ENCODE peak calls at places on chromosomes 3 and 15, in seven cellular contexts. U is progenitor cell of endocrine pancreas; T is CD4-positive, alpha-beta T cell; C is H1; Q is RWPE1; K is lower lobe of right lung; O is cardiac muscle cell. H is an unnamed sample.

GRCh38 chr15:50907866-50908208 is 646 bp upstream of the AP4E1 start:
- DNase-seq in O (peak), Q (no peak), K (no peak), C (no peak), U (peak), T (no peak), H (peak)

GRCh38 chr15:31554261-31554660 is 227.6 kb downstream of the KLF13 start:
- DNase-seq in K (no peak), Q (peak), T (no peak), C (no peak), U (no peak), O (no peak), H (no peak)

GRCh38 chr15:58546635-58547627 is 115.1 kb downstream of the LIPC start:
- DNase-seq in O (peak), T (no peak), C (no peak), U (no peak), Q (peak), K (no peak), H (no peak)

GRCh38 chr15:33022629-33023028 is 171.9 kb downstream of the FMN1 start:
- DNase-seq in C (no peak), U (no peak), Q (peak), O (peak), K (peak), T (no peak), H (no peak)

GRCh38 chr15:60554494-60554893 is 75.6 kb upstream of the ICE2 start:
- DNase-seq in T (no peak), C (no peak), U (no peak), K (no peak), O (no peak), Q (no peak), H (no peak)

GRCh38 chr3:64067510-64068346 is 44.4 kb upstream of the PSMD6 start:
- DNase-seq in Q (no peak), T (no peak), U (no peak), O (no peak), C (no peak), K (no peak), H (no peak)

GRCh38 chr3:182484184-182484583 is 309.1 kb upstream of the ATP11B start:
- DNase-seq in O (peak), Q (no peak), C (no peak), T (no peak), K (no peak), U (no peak), H (no peak)

GRCh38 chr3:123960791-123961507 is at the start of gene CCDC14:
- DNase-seq in O (peak), U (peak), C (peak), T (peak), K (peak), Q (peak), H (peak)

GRCh38 chr3:188432826-188433525 is 279.0 kb downstream of the LPP start:
- DNase-seq in C (no peak), O (no peak), K (no peak), T (no peak), U (no peak), Q (no peak), H (no peak)

GRCh38 chr3:49867871-49868321 is 1.8 kb downstream of the CAMKV start:
- DNase-seq in K (no peak), Q (no peak), O (peak), C (no peak), U (peak), T (no peak), H (no peak)

GRCh38 chr15:31328999-31329639 is 2.5 kb downstream of the KLF13 start:
- DNase-seq in C (no peak), Q (peak), U (no peak), K (peak), T (peak), O (no peak), H (no peak)

GRCh38 chr3:50696276-50696675 is 21.5 kb downstream of the DOCK3 start:
- DNase-seq in C (no peak), K (no peak), T (no peak), U (no peak), O (no peak), Q (no peak), H (no peak)

GRCh38 chr15:32870240-32871033 is 152.6 kb downstream of the GREM1 start:
- DNase-seq in U (no peak), C (no peak), K (no peak), Q (peak), T (no peak), O (no peak), H (no peak)

GRCh38 chr15:82653483-82653882 is 6.3 kb upstream of the CPEB1 start:
- DNase-seq in C (no peak), Q (no peak), O (no peak), T (no peak), K (no peak), U (no peak), H (no peak)

GRCh38 chr3:195823998-195824397 is 12.3 kb upstream of the MUC4 start:
- DNase-seq in U (no peak), K (peak), O (no peak), T (no peak), Q (peak), C (no peak), H (no peak)

GRCh38 chr3:8793242-8793641 is 23.8 kb upstream of the OXTR start:
- DNase-seq in T (no peak), Q (peak), C (no peak), U (no peak), K (no peak), O (no peak), H (no peak)

GRCh38 chr3:133113526-133113925 is 75.3 kb downstream of the TMEM108 start:
- DNase-seq in O (no peak), C (no peak), U (no peak), K (no peak), T (no peak), Q (no peak), H (no peak)

GRCh38 chr3:187064210-187065115 is 74.8 kb downstream of the RPL39L start:
- DNase-seq in U (no peak), Q (peak), O (no peak), C (no peak), K (no peak), T (no peak), H (no peak)

GRCh38 chr15:90036343-90036742 is 35.2 kb downstream of the ZNF710 start:
- DNase-seq in T (no peak), C (no peak), O (no peak), K (no peak), U (no peak), Q (no peak), H (no peak)

GRCh38 chr15:91974321-91974720 is 120.8 kb downstream of the SLCO3A1 start:
- DNase-seq in O (no peak), Q (peak), U (no peak), K (no peak), T (no peak), C (no peak), H (no peak)

GRCh38 chr15:66580643-66581042 is 14.8 kb upstream of the LCTL start:
- DNase-seq in Q (no peak), O (no peak), T (no peak), K (no peak), U (no peak), C (no peak), H (no peak)

GRCh38 chr3:195003006-195003892 is 267.7 kb downstream of the XXYLT1 start:
- DNase-seq in C (no peak), Q (no peak), K (peak), O (no peak), U (no peak), T (no peak), H (no peak)

GRCh38 chr3:11739712-11740111 is 96.0 kb upstream of the VGLL4 start:
- DNase-seq in K (no peak), O (no peak), T (no peak), Q (no peak), U (no peak), C (no peak), H (no peak)

GRCh38 chr3:23873941-23874340 is 42.8 kb downstream of the NKIRAS1 start:
- DNase-seq in T (no peak), O (no peak), K (no peak), Q (no peak), C (no peak), U (no peak), H (no peak)

DNA sequence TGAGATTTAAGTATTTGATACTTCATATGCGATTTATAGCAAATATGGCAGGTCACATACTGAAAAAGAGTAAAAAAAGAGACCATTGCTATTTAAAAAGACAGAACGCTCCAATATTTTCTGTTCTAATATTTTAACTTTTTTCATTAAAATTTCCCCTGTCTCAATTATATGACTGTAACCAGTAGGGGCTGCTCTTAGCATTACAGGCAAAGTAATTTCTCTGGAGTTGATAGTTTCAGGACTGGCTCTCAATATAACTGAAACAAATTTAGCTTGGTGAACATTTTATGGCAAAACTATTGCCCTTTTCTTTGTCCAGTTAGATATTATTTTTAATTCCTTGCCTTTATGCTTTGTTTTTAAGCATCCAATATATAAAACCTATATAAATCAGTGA is 286.3 kb upstream of the ROBO2 start:
- DNase-seq in U (no peak), T (no peak), Q (no peak), C (no peak), O (peak), K (no peak), H (no peak)
- TF ChIP-seq CTCF in U (peak), T (no peak), Q (no peak), C (peak), O (no peak), K (peak), H (no peak)

DNA sequence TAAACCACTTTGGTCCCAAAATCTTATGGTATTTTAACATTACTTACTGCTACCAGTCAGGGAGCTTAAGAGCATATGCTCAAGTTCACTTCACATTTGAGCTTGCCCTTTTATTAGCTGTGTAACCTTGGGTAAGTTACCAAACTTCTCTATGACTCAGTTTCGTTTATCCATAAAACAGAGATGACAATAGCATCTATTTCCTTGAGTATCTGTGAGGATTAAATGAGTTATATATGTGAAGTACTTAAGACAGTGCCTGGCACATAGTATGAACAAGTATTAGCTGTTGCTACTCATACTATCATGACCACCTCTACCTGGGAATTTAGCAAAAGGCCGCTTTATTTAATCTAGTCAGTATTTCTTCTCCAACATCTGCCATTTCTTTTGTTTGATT is 5.9 kb downstream of the ATOSA start:
- DNase-seq in U (no peak), K (no peak), Q (no peak), O (no peak), T (no peak), C (no peak), H (no peak)
- TF ChIP-seq CTCF in U (no peak), K (no peak), Q (no peak), O (no peak), T (no peak), C (no peak), H (no peak)

GRCh38 chr15:78540955-78541743 is 905 bp downstream of the PSMA4 start:
- DNase-seq in U (no peak), Q (peak), O (no peak), K (no peak), T (no peak), C (no peak), H (no peak)

GRCh38 chr15:78542647-78543046 is 2.4 kb downstream of the PSMA4 start:
- DNase-seq in U (no peak), T (no peak), C (no peak), K (no peak), Q (no peak), O (no peak), H (no peak)

GRCh38 chr15:78538358-78538757 is 1.9 kb upstream of the PSMA4 start:
- DNase-seq in C (no peak), K (no peak), O (no peak), U (no peak), T (no peak), Q (no peak), H (no peak)

GRCh38 chr15:78541744-78542034 is 1.4 kb downstream of the PSMA4 start:
- DNase-seq in C (no peak), O (no peak), T (no peak), U (no peak), Q (no peak), K (no peak), H (no peak)

DNA sequence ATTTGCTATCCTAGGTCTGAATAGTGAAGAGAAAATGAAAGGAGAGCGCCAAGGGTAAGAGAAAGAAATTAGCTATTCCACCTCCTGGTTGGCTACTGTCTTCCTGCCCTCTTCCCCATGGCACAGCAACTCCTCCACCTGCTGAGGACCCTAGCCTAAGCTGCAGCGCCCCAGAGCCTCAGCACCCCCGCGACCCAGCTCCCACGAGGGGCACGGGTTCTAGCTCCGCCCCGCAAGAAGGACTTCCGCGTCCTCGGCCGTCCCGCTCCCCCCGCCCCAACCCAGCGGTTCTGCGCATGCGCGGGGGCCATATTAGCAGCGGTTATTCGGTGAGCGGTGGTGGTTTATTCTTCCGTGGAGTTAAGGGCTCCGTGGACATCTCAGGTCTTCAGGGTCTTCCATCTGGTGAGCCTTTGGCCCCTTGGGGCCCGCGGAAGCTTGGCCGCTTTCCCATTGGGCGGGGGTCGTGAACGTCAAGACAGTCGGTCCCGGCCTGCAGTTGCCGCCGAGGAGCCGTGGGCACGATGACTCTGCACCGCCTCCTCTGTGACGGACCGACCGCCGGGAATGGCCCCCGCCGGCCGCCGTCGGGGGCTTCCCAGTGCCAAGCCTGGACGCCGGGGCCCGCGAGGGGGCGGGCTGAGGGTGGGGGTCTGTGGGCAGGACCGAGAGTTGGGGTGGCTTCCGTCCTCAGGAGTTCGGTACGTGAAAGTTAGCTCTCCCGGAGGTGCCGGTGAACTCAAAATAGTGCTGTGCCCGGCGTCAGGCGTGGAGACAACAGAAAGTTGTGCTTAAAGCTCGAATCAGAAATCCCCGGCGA is at the start of gene PSMA4:
- DNase-seq in T (peak), Q (peak), C (peak), U (peak), K (peak), O (peak), H (peak)
- TF ChIP-seq CTCF in T (no peak), Q (no peak), C (no peak), U (peak), K (peak), O (peak), H (no peak)

DNA sequence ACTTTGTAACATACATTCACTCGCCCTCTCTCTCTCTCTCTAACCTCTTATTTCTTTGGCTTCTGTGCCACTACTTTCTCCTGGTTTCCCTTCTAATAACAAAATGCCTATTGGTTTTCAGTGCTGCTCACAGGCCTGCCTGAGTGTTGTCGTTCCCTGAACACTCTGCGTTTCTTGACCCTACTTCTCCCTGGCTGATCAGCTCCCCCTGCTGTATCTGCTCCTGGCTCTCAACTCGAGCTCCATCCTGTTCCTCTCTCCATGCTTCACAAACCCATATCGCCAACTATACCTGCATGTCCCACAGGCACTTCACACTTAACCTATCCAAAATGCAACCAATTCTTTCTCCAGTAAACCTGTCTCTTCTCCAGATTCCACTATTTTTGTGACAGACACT is 111.4 kb downstream of the OPA1 start:
- DNase-seq in T (no peak), Q (no peak), K (no peak), U (no peak), O (peak), C (no peak), H (no peak)
- TF ChIP-seq CTCF in T (no peak), Q (no peak), K (no peak), U (peak), O (no peak), C (peak), H (no peak)